ENCODE peak calls at places on chromosomes 6 and 20, in six cellular contexts. M is PC-9, N is AG04450, Z is AG10803, T is RWPE2, U is fibroblast of lung. D is an unnamed sample.

GRCh38 chr20:53915459-53916172 is 154.8 kb downstream of the BCAS1 start:
- DNase-seq in M (peak; percentile 95), Z (peak; percentile 90), T (peak; percentile 98), N (peak; percentile 74), U (peak; percentile 94), D (peak; percentile 91)

GRCh38 chr20:2654384-2654822 is 2.0 kb downstream of the NOP56 start:
- DNase-seq in U (no peak), N (no peak), M (no peak), Z (no peak), T (no peak), D (no peak)

GRCh38 chr6:56848105-56848504 is 106.8 kb upstream of the BEND6 start:
- DNase-seq in T (no peak), Z (no peak), N (no peak), M (no peak), U (no peak), D (no peak)

GRCh38 chr6:154814063-154814462 is 80.8 kb downstream of the SCAF8 start:
- DNase-seq in N (no peak), T (no peak), M (no peak), U (no peak), Z (no peak), D (no peak)

GRCh38 chr6:140744648-140745320 is 1370.3 kb upstream of the CITED2 start:
- DNase-seq in T (no peak), U (peak; percentile 69), N (no peak), M (peak; percentile 41), Z (peak; percentile 73), D (peak; percentile 48)

GRCh38 chr6:144730088-144730640 is 445.0 kb downstream of the UTRN start:
- DNase-seq in N (no peak), T (no peak), Z (no peak), M (no peak), U (no peak), D (no peak)

GRCh38 chr6:83920017-83920416 is 60.5 kb downstream of the CYB5R4 start:
- DNase-seq in M (no peak), U (no peak), Z (peak; percentile 83), T (no peak), N (no peak), D (peak; percentile 89)

GRCh38 chr6:16316741-16317251 is 78.4 kb downstream of the GMPR start:
- DNase-seq in M (peak; percentile 57), N (no peak), U (peak; percentile 48), Z (peak; percentile 45), T (no peak), D (peak; percentile 64)

GRCh38 chr6:166499350-166500163 is 86.9 kb downstream of the RAMACL start:
- DNase-seq in M (no peak), U (no peak), Z (no peak), N (no peak), T (no peak), D (no peak)

GRCh38 chr6:34462561-34462971 is 3.3 kb upstream of the PACSIN1 start:
- DNase-seq in U (peak; percentile 15), N (no peak), T (no peak), M (peak; percentile 60), Z (peak; percentile 13), D (no peak)

GRCh38 chr20:51037499-51038110 is 14.7 kb upstream of the KCNG1 start:
- DNase-seq in T (no peak), N (no peak), U (no peak), Z (no peak), M (no peak), D (no peak)

GRCh38 chr6:127210725-127211124 is 55.9 kb upstream of the RNF146 start:
- DNase-seq in U (no peak), M (no peak), Z (no peak), N (no peak), T (no peak), D (no peak)

GRCh38 chr6:34957184-34957904 is 68.3 kb downstream of the ANKS1A start:
- DNase-seq in M (no peak), Z (no peak), U (no peak), N (no peak), T (no peak), D (no peak)

GRCh38 chr6:34602318-34603111 is 46.4 kb upstream of the SPDEF start:
- DNase-seq in U (no peak), T (no peak), Z (no peak), N (no peak), M (peak; percentile 36), D (no peak)

GRCh38 chr6:30378290-30378937 is 33.5 kb downstream of the RPP21 start:
- DNase-seq in U (peak; percentile 28), N (no peak), T (no peak), M (no peak), Z (no peak), D (no peak)

GRCh38 chr6:74745670-74746069 is 460.2 kb downstream of the COL12A1 start:
- DNase-seq in U (no peak), T (no peak), M (no peak), N (no peak), Z (no peak), D (no peak)

GRCh38 chr6:155444120-155444917 is 11.3 kb downstream of the NOX3 start:
- DNase-seq in N (no peak), U (peak; percentile 4), T (no peak), M (peak; percentile 64), Z (peak; percentile 15), D (peak; percentile 9)

GRCh38 chr6:25025248-25025918 is 89.6 kb upstream of the RIPOR2 start:
- DNase-seq in N (no peak), Z (no peak), T (no peak), M (no peak), U (no peak), D (no peak)

GRCh38 chr6:35238843-35239289 is 20.7 kb upstream of the ZNF76 start:
- DNase-seq in T (no peak), M (no peak), U (peak; percentile 27), N (no peak), Z (no peak), D (no peak)

GRCh38 chr6:42316390-42316970 is 98.8 kb upstream of the MRPS10 start:
- DNase-seq in N (peak; percentile 61), Z (peak; percentile 62), M (peak; percentile 71), U (peak; percentile 73), T (no peak), D (peak; percentile 56)

GRCh38 chr20:32285621-32286334 is 8.3 kb downstream of the KIF3B start:
- DNase-seq in U (peak; percentile 57), N (no peak), Z (peak; percentile 25), T (no peak), M (no peak), D (peak; percentile 59)

GRCh38 chr6:16326971-16327776 is 88.8 kb downstream of the GMPR start:
- DNase-seq in U (no peak), N (no peak), Z (no peak), M (no peak), T (no peak), D (no peak)

GRCh38 chr20:50634191-50634590 is 57.2 kb downstream of the RIPOR3 start:
- DNase-seq in U (no peak), T (no peak), M (no peak), Z (no peak), N (no peak), D (no peak)

GRCh38 chr20:57106692-57107091 is 159.7 kb downstream of the BMP7 start:
- DNase-seq in T (no peak), M (no peak), Z (no peak), U (no peak), N (no peak), D (no peak)

GRCh38 chr20:57109151-57109953 is 157.1 kb downstream of the BMP7 start:
- DNase-seq in U (no peak), M (no peak), Z (no peak), N (no peak), T (peak; percentile 71), D (no peak)

GRCh38 chr20:57108218-57108617 is 158.2 kb downstream of the BMP7 start:
- DNase-seq in U (no peak), T (peak; percentile 74), M (no peak), N (no peak), Z (no peak), D (no peak)

GRCh38 chr20:57107208-57107607 is 159.2 kb downstream of the BMP7 start:
- DNase-seq in T (peak; percentile 72), U (no peak), M (no peak), Z (no peak), N (no peak), D (no peak)

GRCh38 chr20:57108742-57109141 is 157.7 kb downstream of the BMP7 start:
- DNase-seq in N (no peak), T (peak; percentile 60), M (no peak), U (no peak), Z (no peak), D (no peak)
- TF ChIP-seq CTCF in N (no peak), T (no peak), M (no peak), U (no peak), Z (no peak), D (no peak)

GRCh38 chr20:46562009-46562372 is 11.5 kb upstream of the OCSTAMP start:
- DNase-seq in U (no peak), T (no peak), N (no peak), Z (no peak), M (no peak), D (no peak)

GRCh38 chr20:46558511-46558959 is 8.1 kb upstream of the OCSTAMP start:
- DNase-seq in M (peak; percentile 53), U (peak; percentile 87), T (no peak), N (peak; percentile 85), Z (peak; percentile 70), D (peak; percentile 80)

GRCh38 chr20:46559001-46559400 is 8.5 kb upstream of the OCSTAMP start:
- DNase-seq in M (no peak), Z (no peak), T (no peak), N (no peak), U (no peak), D (no peak)

GRCh38 chr20:46557231-46557956 is 6.9 kb upstream of the OCSTAMP start:
- DNase-seq in N (no peak), T (no peak), Z (peak; percentile 74), M (no peak), U (no peak), D (peak; percentile 42)

GRCh38 chr20:46559685-46560440 is 9.4 kb upstream of the OCSTAMP start:
- DNase-seq in M (no peak), T (no peak), U (no peak), N (no peak), Z (no peak), D (no peak)
- TF ChIP-seq CTCF in M (peak; percentile 44), T (peak; percentile 36), U (no peak), N (no peak), Z (no peak), D (peak; percentile 19)

DNA sequence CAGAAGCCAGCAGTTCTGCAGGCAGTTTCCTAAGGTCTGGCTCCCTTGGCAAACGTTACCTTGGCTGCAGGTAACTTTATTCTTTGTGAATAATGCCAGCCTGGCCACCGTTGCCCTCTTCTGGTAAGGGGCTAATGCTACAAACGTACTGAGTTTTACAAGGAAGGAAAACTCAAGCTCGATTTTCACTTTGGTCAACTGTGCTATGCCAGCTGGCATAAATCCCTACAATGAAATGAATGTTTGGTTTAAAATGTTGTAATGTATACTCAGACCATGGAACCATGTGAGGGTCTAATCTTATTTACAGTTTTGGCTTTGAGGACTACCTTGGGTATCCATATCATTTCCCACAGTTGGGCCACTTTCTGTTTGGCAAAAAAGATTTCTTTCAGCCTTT is 101.4 kb downstream of the SLX4IP start:
- DNase-seq in T (no peak), N (no peak), Z (peak; percentile 18), U (peak; percentile 80), M (peak; percentile 45), D (no peak)
- TF ChIP-seq CTCF in T (peak; percentile 86), N (peak; percentile 55), Z (peak; percentile 44), U (peak; percentile 58), M (peak; percentile 64), D (peak; percentile 66)

DNA sequence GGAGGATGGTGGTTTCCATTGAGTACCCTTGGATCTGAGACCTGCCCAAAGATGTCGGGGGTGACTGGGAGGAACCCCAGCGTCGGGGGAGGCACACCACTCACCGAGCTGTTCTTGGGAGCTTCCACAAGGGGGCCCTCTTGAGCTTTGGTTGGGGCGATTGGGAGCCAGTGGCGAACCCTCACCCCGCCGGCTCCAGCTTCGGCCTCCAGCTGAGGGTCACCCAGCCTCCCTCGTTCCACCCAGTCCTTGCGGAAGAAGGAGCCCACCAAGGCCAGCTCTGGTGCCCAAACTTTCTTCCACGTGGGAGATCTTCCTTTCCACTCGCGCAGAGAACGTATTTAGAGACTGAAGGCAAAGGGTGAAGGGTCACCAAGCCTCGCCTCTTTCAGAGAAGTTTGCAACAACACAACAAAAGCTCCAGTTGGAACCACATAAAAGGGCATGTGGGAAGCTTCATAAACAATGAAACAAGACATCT is 33.6 kb downstream of the APCDD1L start:
- DNase-seq in M (peak; percentile 50), N (no peak), U (peak; percentile 59), T (peak; percentile 76), Z (peak; percentile 33), D (peak; percentile 24)
- TF ChIP-seq CTCF in M (peak; percentile 91), N (peak; percentile 37), U (peak; percentile 67), T (peak; percentile 74), Z (peak; percentile 63), D (peak; percentile 93)